ENCODE peak calls at places on chromosomes 1 and 21, in seven cellular contexts. F is Panc1, E is neural progenitor cell, P is mammary epithelial cell, T is heart left ventricle, I is IMR-90, R is adrenal gland. K is an unnamed sample.

GRCh38 chr21:33207471-33208149 is 22.1 kb upstream of the IFNAR2 start:
- DNase-seq in R (no peak), P (no peak), E (no peak), F (no peak), T (no peak), I (no peak), K (no peak)

GRCh38 chr1:41843378-41843777 is 75.3 kb downstream of the HIVEP3 start:
- DNase-seq in E (no peak), I (peak; percentile 77), R (no peak), T (no peak), F (no peak), P (peak; percentile 19), K (peak; percentile 67)

GRCh38 chr1:2555634-2556276 is 416 bp upstream of the TNFRSF14 start:
- DNase-seq in P (no peak), T (peak; percentile 91), F (no peak), I (no peak), R (peak; percentile 89), E (no peak), K (no peak)

GRCh38 chr1:74570797-74571492 is 58.5 kb upstream of the LRRC53 start:
- DNase-seq in I (no peak), P (no peak), E (peak; percentile 33), R (no peak), F (no peak), T (no peak), K (no peak)

GRCh38 chr1:191558389-191558788 is 599.9 kb upstream of the RGS18 start:
- DNase-seq in F (no peak), T (no peak), E (no peak), R (no peak), I (peak; percentile 1), P (no peak), K (no peak)

GRCh38 chr1:62782197-62782886 is 1.6 kb upstream of the ATG4C start:
- DNase-seq in F (no peak), E (no peak), I (peak; percentile 66), R (no peak), P (peak; percentile 50), T (no peak), K (peak; percentile 51)

GRCh38 chr1:151131832-151132675 is 14.4 kb downstream of the SEMA6C start:
- DNase-seq in T (no peak), R (no peak), I (no peak), F (no peak), P (no peak), E (peak; percentile 69), K (no peak)

GRCh38 chr1:17587693-17588047 is 48.2 kb downstream of the ARHGEF10L start:
- DNase-seq in P (peak; percentile 24), T (no peak), R (no peak), I (peak; percentile 68), E (peak; percentile 67), F (no peak), K (peak; percentile 67)

GRCh38 chr21:25457411-25457810 is 149.9 kb downstream of the MRPL39 start:
- DNase-seq in R (no peak), T (no peak), P (peak; percentile 66), E (no peak), I (peak; percentile 85), F (no peak), K (no peak)

GRCh38 chr1:153805042-153805745 is 30.0 kb downstream of the SLC27A3 start:
- DNase-seq in T (peak; percentile 63), F (peak; percentile 81), R (peak; percentile 75), I (peak; percentile 92), P (peak; percentile 93), E (no peak), K (peak; percentile 53)

GRCh38 chr1:90211101-90211500 is 216.2 kb downstream of the ZNF326 start:
- DNase-seq in E (no peak), R (no peak), T (no peak), P (no peak), F (no peak), I (no peak), K (no peak)

GRCh38 chr1:92374211-92374610 is 75.4 kb downstream of the RPAP2 start:
- DNase-seq in R (no peak), I (no peak), T (no peak), E (no peak), F (no peak), P (no peak), K (no peak)

GRCh38 chr1:181396811-181397210 is 86.5 kb upstream of the CACNA1E start:
- DNase-seq in T (no peak), P (no peak), E (no peak), R (no peak), I (no peak), F (no peak), K (no peak)

GRCh38 chr1:232868793-232869491 is 63.7 kb downstream of the MAP10 start:
- DNase-seq in E (no peak), F (no peak), T (peak; percentile 37), P (peak; percentile 90), I (peak; percentile 83), R (peak; percentile 46), K (peak; percentile 92)

GRCh38 chr1:39170731-39171375 is 33.6 kb upstream of the MACF1 start:
- DNase-seq in P (no peak), R (no peak), F (no peak), I (peak; percentile 51), E (peak; percentile 91), T (no peak), K (no peak)

GRCh38 chr21:35041122-35041521 is 8.0 kb downstream of the RUNX1 start:
- DNase-seq in F (no peak), E (no peak), R (no peak), I (no peak), T (no peak), P (no peak), K (no peak)

GRCh38 chr21:44596068-44596725 is 3.9 kb upstream of the KRTAP10-6 start:
- DNase-seq in E (no peak), I (no peak), T (no peak), F (peak; percentile 32), R (no peak), P (peak; percentile 62), K (no peak)

GRCh38 chr1:174160109-174160473 is 771 bp downstream of the RABGAP1L start:
- DNase-seq in I (peak; percentile 39), P (peak; percentile 67), E (peak; percentile 39), R (peak; percentile 55), T (peak; percentile 67), F (no peak), K (no peak)

GRCh38 chr1:201696217-201696761 is 132.7 kb upstream of the IPO9 start:
- DNase-seq in I (peak; percentile 93), R (peak; percentile 83), E (no peak), P (peak; percentile 76), F (peak; percentile 61), T (peak; percentile 93), K (peak; percentile 89)

GRCh38 chr1:204366759-204367158 is 7.0 kb upstream of the PLEKHA6 start:
- DNase-seq in E (peak; percentile 54), P (no peak), F (no peak), I (no peak), R (no peak), T (no peak), K (no peak)

GRCh38 chr1:44894591-44894990 is 51.5 kb upstream of the PTCH2 start:
- DNase-seq in P (peak; percentile 76), E (no peak), R (no peak), I (peak; percentile 97), F (no peak), T (no peak), K (peak; percentile 48)

GRCh38 chr1:50917128-50917795 is 42.8 kb downstream of the FAF1 start:
- DNase-seq in F (no peak), P (no peak), I (no peak), E (no peak), T (no peak), R (no peak), K (no peak)

DNA sequence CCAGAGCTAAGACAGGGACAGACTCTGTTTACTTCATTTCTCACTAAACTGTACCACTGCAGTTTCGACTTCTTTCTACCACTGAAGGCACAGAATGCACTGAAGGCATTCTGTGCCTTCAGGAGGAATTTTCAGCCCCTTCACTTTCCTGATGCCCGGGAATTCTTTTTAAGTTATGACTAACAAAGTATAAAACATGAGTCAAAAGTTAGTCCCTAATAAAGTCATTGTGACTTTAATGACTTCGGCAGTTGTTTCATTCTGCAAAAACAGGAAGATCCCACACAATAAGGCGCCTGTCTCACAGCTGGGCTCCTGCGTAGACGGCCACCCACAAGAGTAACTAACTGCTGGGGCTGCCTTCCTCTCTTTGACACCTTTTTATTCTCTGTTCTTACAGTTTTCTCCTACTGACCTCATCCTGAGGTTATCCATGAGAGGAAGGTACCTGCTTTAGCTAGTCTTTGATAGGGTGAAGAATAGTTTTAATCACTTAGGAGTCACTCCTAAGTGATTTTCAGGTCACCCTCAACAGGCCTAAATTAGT is 183.9 kb upstream of the SGIP1 start:
- DNase-seq in F (no peak), E (peak; percentile 35), P (peak; percentile 54), I (peak; percentile 34), R (no peak), T (peak; percentile 49), K (no peak)
- H3K4me3 ChIP-seq in F (no peak overlapping the region), E (no peak overlapping the region), P (no peak overlapping the region), I (no peak overlapping the region), R (no peak overlapping the region), T (peak overlapping the region; percentile 13), K (no peak overlapping the region)

GRCh38 chr1:54973205-54973921 is 7.1 kb upstream of the TMEM61 start:
- DNase-seq in E (peak; percentile 81), I (peak; percentile 21), P (no peak), F (no peak), T (peak; percentile 73), R (peak; percentile 65), K (no peak)
- TF ChIP-seq CTCF in E (peak; percentile 57), I (peak; percentile 45), P (peak; percentile 59), F (peak; percentile 71), T (no peak), R (peak; percentile 44), K (peak; percentile 49)

GRCh38 chr21:43189936-43190335 is 21.1 kb downstream of the CRYAA start:
- DNase-seq in R (peak; percentile 1), E (no peak), P (no peak), T (no peak), F (no peak), I (no peak), K (no peak)

GRCh38 chr21:43190544-43191340 is 21.9 kb downstream of the CRYAA start:
- DNase-seq in R (peak; percentile 12), T (no peak), E (no peak), P (no peak), F (no peak), I (no peak), K (no peak)

GRCh38 chr21:43187715-43188114 is 18.9 kb downstream of the CRYAA start:
- DNase-seq in F (no peak), T (no peak), R (peak; percentile 8), P (no peak), E (no peak), I (no peak), K (no peak)

GRCh38 chr21:43188181-43188580 is 19.4 kb downstream of the CRYAA start:
- DNase-seq in R (peak; percentile 9), P (no peak), E (no peak), F (no peak), T (no peak), I (no peak), K (no peak)

GRCh38 chr21:43188712-43189151 is 19.9 kb downstream of the CRYAA start:
- DNase-seq in I (no peak), P (no peak), F (no peak), T (no peak), R (peak; percentile 41), E (no peak), K (no peak)
- H3K4me3 ChIP-seq in I (no peak overlapping the region), P (no peak overlapping the region), F (no peak overlapping the region), T (no peak overlapping the region), R (no peak overlapping the region), E (no peak overlapping the region), K (no peak overlapping the region)

DNA sequence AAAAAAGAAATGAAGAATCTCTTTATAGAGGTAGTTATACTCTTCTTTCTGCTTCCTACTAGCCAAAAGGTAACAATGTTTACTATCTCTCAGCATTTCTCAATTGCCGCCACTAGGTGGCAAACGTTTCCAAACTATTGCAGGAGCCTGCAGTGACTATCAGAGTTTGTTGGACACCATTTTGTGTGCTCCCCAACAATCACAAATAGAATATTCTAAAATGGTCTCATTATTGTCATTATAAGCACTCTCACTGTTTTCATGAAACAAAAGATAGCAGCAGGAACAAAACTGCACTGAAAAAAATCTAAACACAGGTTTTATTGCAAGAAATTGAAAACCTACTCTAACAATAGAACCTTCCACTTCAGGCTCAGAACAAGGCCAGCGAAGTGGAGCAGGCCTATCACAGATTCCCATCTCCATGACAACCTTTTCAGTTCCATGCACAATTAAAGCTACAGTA is 83.9 kb upstream of the PLPPR4 start:
- DNase-seq in R (peak; percentile 90), P (peak; percentile 62), F (peak; percentile 42), E (peak; percentile 80), I (peak; percentile 74), T (peak; percentile 77), K (peak; percentile 35)
- TF ChIP-seq CTCF in R (peak; percentile 92), P (peak; percentile 73), F (peak; percentile 64), E (peak; percentile 91), I (peak; percentile 90), T (peak; percentile 74), K (peak; percentile 75)